ENCODE peak calls at places on chromosomes 5 and 9, in six cellular contexts. Q is amniotic stem cell; N is stimulated activated CD8-positive, alpha-beta memory T cell treated with anti-CD3 and anti-CD28 coated beads, Interleukin-15, amount 100 ng/mL, for 24 hours; Y is AG10803; H is T-helper 1 cell; K is iPS DF 19.7. C is an unnamed sample.

GRCh38 chr5:132777209-132778069 is at the start of gene SEPTIN8:
- DNase-seq in Q (peak), N (peak), Y (peak), H (peak), K (no peak), C (peak)

GRCh38 chr5:141508440-141508807 is 19.5 kb downstream of the PCDHGC5 start:
- DNase-seq in Q (no peak), N (no peak), Y (no peak), H (no peak), K (no peak), C (no peak)

GRCh38 chr9:115135786-115136185 is 17.8 kb upstream of the TNC start:
- DNase-seq in Q (no peak), N (no peak), Y (peak), H (no peak), K (no peak), C (no peak)

GRCh38 chr5:143308726-143309125 is 94.8 kb downstream of the NR3C1 start:
- DNase-seq in Q (no peak), N (no peak), Y (peak), H (no peak), K (no peak), C (no peak)

GRCh38 chr5:51651476-51651875 is 268.2 kb downstream of the ISL1 start:
- DNase-seq in Q (no peak), N (no peak), Y (no peak), H (no peak), K (no peak), C (no peak)

GRCh38 chr5:177346820-177347219 is 4.6 kb downstream of the LMAN2 start:
- DNase-seq in Q (no peak), N (no peak), Y (no peak), H (no peak), K (no peak), C (no peak)

GRCh38 chr5:60929024-60929423 is 15.8 kb downstream of the ERCC8 start:
- DNase-seq in Q (no peak), N (no peak), Y (no peak), H (no peak), K (no peak), C (no peak)

GRCh38 chr9:74036549-74037231 is 460.4 kb upstream of the RORB start:
- DNase-seq in Q (no peak), N (no peak), Y (no peak), H (no peak), K (no peak), C (no peak)

GRCh38 chr5:4027335-4027734 is 431.7 kb downstream of the IRX1 start:
- DNase-seq in Q (no peak), N (no peak), Y (peak), H (no peak), K (no peak), C (no peak)

GRCh38 chr5:65926893-65927292 is 518 bp downstream of the ERBIN start:
- DNase-seq in Q (no peak), N (no peak), Y (peak), H (no peak), K (no peak), C (no peak)

GRCh38 chr9:107016383-107016782 is 153.4 kb downstream of the ZNF462 start:
- DNase-seq in Q (no peak), N (no peak), Y (no peak), H (no peak), K (no peak), C (no peak)

GRCh38 chr9:99713838-99714306 is 107.8 kb upstream of the NR4A3 start:
- DNase-seq in Q (no peak), N (no peak), Y (no peak), H (no peak), K (no peak), C (no peak)

GRCh38 chr9:134518004-134518606 is 123.5 kb upstream of the COL5A1 start:
- DNase-seq in Q (no peak), N (no peak), Y (peak), H (no peak), K (no peak), C (no peak)

GRCh38 chr9:23821400-23822181 is 4.4 kb downstream of the ELAVL2 start:
- DNase-seq in Q (no peak), N (no peak), Y (no peak), H (no peak), K (no peak), C (no peak)

GRCh38 chr9:7976167-7976755 is 176.7 kb upstream of the DMAC1 start:
- DNase-seq in Q (no peak), N (no peak), Y (no peak), H (peak), K (no peak), C (peak)

GRCh38 chr5:81068063-81068462 is 107.9 kb downstream of the RASGRF2 start:
- DNase-seq in Q (no peak), N (no peak), Y (no peak), H (no peak), K (no peak), C (no peak)

GRCh38 chr9:2800385-2801179 is 43.3 kb downstream of the PUM3 start:
- DNase-seq in Q (no peak), N (no peak), Y (no peak), H (no peak), K (no peak), C (no peak)

C was measured in T follicular helper cell.